ENCODE peak calls at places on chromosomes 4 and X, in ten cellular contexts. Y is fibroblast of pulmonary artery; Q is prostate gland; G is colonic mucosa; V is AG10803; Z is Caco-2; C is mesendoderm; I is effector memory CD4-positive, alpha-beta T cell; B is astrocyte of the spinal cord; F is cardiac fibroblast. T is an unnamed sample.

GRCh38 chrX:4277122-4277521 is 563.7 kb upstream of the PRKX start:
- DNase-seq in Y (no peak), Q (no peak), G (no peak), V (no peak), Z (no peak), C (peak), I (no peak), B (no peak), F (no peak), T (no peak)

GRCh38 chr4:48375651-48376291 is 34.4 kb downstream of the SLAIN2 start:
- DNase-seq in Y (peak), Q (peak), G (peak), V (peak), Z (peak), C (no peak), I (no peak), B (peak), F (peak), T (no peak)

GRCh38 chrX:154322890-154323289 is 27.3 kb downstream of the TKTL1 start:
- DNase-seq in Y (no peak), Q (no peak), G (no peak), V (no peak), Z (no peak), C (no peak), I (no peak), B (no peak), F (no peak), T (no peak)

GRCh38 chr4:48173055-48173991 is 39.3 kb upstream of the TXK start:
- DNase-seq in Y (peak), Q (no peak), G (no peak), V (peak), Z (no peak), C (peak), I (no peak), B (peak), F (peak), T (no peak)

GRCh38 chrX:115679460-115679859 is 118.5 kb downstream of the PLS3 start:
- DNase-seq in Y (peak), Q (no peak), G (no peak), V (peak), Z (no peak), C (peak), I (no peak), B (peak), F (peak), T (no peak)

GRCh38 chr4:906311-907102 is 25.6 kb downstream of the GAK start:
- DNase-seq in Y (no peak), Q (no peak), G (no peak), V (no peak), Z (no peak), C (no peak), I (no peak), B (no peak), F (no peak), T (peak)

GRCh38 chrX:50799531-50799961 is 14.4 kb downstream of the SHROOM4 start:
- DNase-seq in Y (peak), Q (no peak), G (no peak), V (peak), Z (no peak), C (no peak), I (no peak), B (peak), F (peak), T (no peak)

GRCh38 chr4:165716472-165716871 is 156.6 kb upstream of the TLL1 start:
- DNase-seq in Y (no peak), Q (no peak), G (no peak), V (no peak), Z (no peak), C (no peak), I (no peak), B (no peak), F (no peak), T (no peak)

GRCh38 chrX:45815389-45815788 is 614.7 kb upstream of the DIPK2B start:
- DNase-seq in Y (no peak), Q (no peak), G (no peak), V (no peak), Z (no peak), C (peak), I (no peak), B (no peak), F (no peak), T (no peak)

GRCh38 chrX:20913760-20914159 is 460.5 kb upstream of the CNKSR2 start:
- DNase-seq in Y (peak), Q (no peak), G (no peak), V (no peak), Z (peak), C (peak), I (no peak), B (no peak), F (no peak), T (no peak)

GRCh38 chr4:165663411-165663810 is 209.6 kb upstream of the TLL1 start:
- DNase-seq in Y (peak), Q (no peak), G (no peak), V (no peak), Z (no peak), C (no peak), I (no peak), B (peak), F (peak), T (no peak)

GRCh38 chr4:147941373-147941772 is 209.5 kb downstream of the ARHGAP10 start:
- DNase-seq in Y (no peak), Q (no peak), G (no peak), V (no peak), Z (no peak), C (no peak), I (no peak), B (no peak), F (no peak), T (no peak)

GRCh38 chrX:46642145-46642544 is 68.6 kb downstream of the CHST7 start:
- DNase-seq in Y (peak), Q (no peak), G (no peak), V (no peak), Z (no peak), C (peak), I (no peak), B (peak), F (peak), T (no peak)

GRCh38 chr4:179855471-179855870 is 2387.7 kb upstream of the TENM3 start:
- DNase-seq in Y (no peak), Q (no peak), G (no peak), V (no peak), Z (no peak), C (no peak), I (no peak), B (no peak), F (no peak), T (no peak)

GRCh38 chr4:74623041-74623440 is 171.3 kb downstream of the BTC start:
- DNase-seq in Y (peak), Q (no peak), G (peak), V (peak), Z (peak), C (peak), I (no peak), B (no peak), F (peak), T (no peak)

GRCh38 chr4:151784676-151785075 is 23.9 kb upstream of the GATB start:
- DNase-seq in Y (no peak), Q (no peak), G (no peak), V (no peak), Z (no peak), C (no peak), I (no peak), B (no peak), F (no peak), T (no peak)

GRCh38 chr4:13706130-13706529 is 78.6 kb upstream of the BOD1L1 start:
- DNase-seq in Y (no peak), Q (no peak), G (no peak), V (no peak), Z (no peak), C (peak), I (no peak), B (no peak), F (no peak), T (peak)

GRCh38 chr4:75630174-75630931 is at the start of gene CDKL2:
- DNase-seq in Y (peak), Q (peak), G (peak), V (peak), Z (peak), C (peak), I (peak), B (peak), F (peak), T (peak)

GRCh38 chr4:110854021-110854678 is 231.3 kb upstream of the PITX2 start:
- DNase-seq in Y (peak), Q (no peak), G (peak), V (peak), Z (no peak), C (peak), I (no peak), B (peak), F (peak), T (no peak)

GRCh38 chr4:147108409-147108808 is 162.7 kb upstream of the TTC29 start:
- DNase-seq in Y (peak), Q (no peak), G (no peak), V (peak), Z (no peak), C (no peak), I (no peak), B (no peak), F (peak), T (no peak)

GRCh38 chr4:72935462-72935861 is 134.1 kb downstream of the COX18 start:
- DNase-seq in Y (no peak), Q (no peak), G (no peak), V (no peak), Z (no peak), C (no peak), I (no peak), B (no peak), F (no peak), T (no peak)

GRCh38 chr4:141636077-141636770 is at the start of gene IL15:
- DNase-seq in Y (no peak), Q (peak), G (peak), V (no peak), Z (peak), C (peak), I (peak), B (peak), F (peak), T (peak)

GRCh38 chr4:8410641-8411271 is 29.8 kb downstream of the ACOX3 start:
- DNase-seq in Y (peak), Q (peak), G (peak), V (peak), Z (peak), C (peak), I (no peak), B (peak), F (peak), T (peak)

GRCh38 chr4:70559216-70559830 is 32.7 kb upstream of the AMBN start:
- DNase-seq in Y (peak), Q (peak), G (peak), V (peak), Z (peak), C (peak), I (peak), B (peak), F (peak), T (no peak)

GRCh38 chrX:40521868-40522450 is 58.8 kb upstream of the ATP6AP2 start:
- DNase-seq in Y (no peak), Q (no peak), G (no peak), V (no peak), Z (no peak), C (no peak), I (no peak), B (no peak), F (no peak), T (peak)

GRCh38 chrX:18672008-18672407 is at the start of gene RS1:
- DNase-seq in Y (no peak), Q (no peak), G (no peak), V (no peak), Z (no peak), C (no peak), I (no peak), B (no peak), F (no peak), T (no peak)

GRCh38 chr4:56183344-56183959 is 203.8 kb downstream of the AASDH start:
- DNase-seq in Y (no peak), Q (no peak), G (no peak), V (no peak), Z (no peak), C (peak), I (no peak), B (no peak), F (no peak), T (no peak)

GRCh38 chr4:90174622-90175023 is 47.4 kb downstream of the CCSER1 start:
- DNase-seq in Y (no peak), Q (no peak), G (no peak), V (no peak), Z (peak), C (peak), I (no peak), B (no peak), F (no peak), T (no peak)

GRCh38 chr4:164617426-164617825 is 136.5 kb upstream of the SMIM31 start:
- DNase-seq in Y (no peak), Q (no peak), G (no peak), V (no peak), Z (no peak), C (no peak), I (no peak), B (no peak), F (no peak), T (no peak)

GRCh38 chrX:10015711-10016515 is 48.8 kb downstream of the CLDN34 start:
- DNase-seq in Y (peak), Q (peak), G (peak), V (peak), Z (no peak), C (peak), I (no peak), B (no peak), F (peak), T (peak)

GRCh38 chr4:76311896-76312331 is 5.4 kb downstream of the STBD1 start:
- DNase-seq in Y (no peak), Q (no peak), G (no peak), V (no peak), Z (no peak), C (no peak), I (no peak), B (no peak), F (no peak), T (no peak)

GRCh38 chrX:124028177-124028576 is 66.7 kb downstream of the STAG2 start:
- DNase-seq in Y (peak), Q (no peak), G (no peak), V (peak), Z (no peak), C (no peak), I (no peak), B (no peak), F (no peak), T (no peak)

GRCh38 chr4:121155893-121156292 is 8.2 kb downstream of the TNIP3 start:
- DNase-seq in Y (peak), Q (no peak), G (no peak), V (peak), Z (no peak), C (peak), I (no peak), B (peak), F (peak), T (no peak)

GRCh38 chrX:46169808-46170207 is 375.4 kb downstream of the ZNF674 start:
- DNase-seq in Y (no peak), Q (no peak), G (no peak), V (no peak), Z (no peak), C (no peak), I (no peak), B (no peak), F (no peak), T (no peak)

GRCh38 chr4:79049840-79050520 is 110.7 kb upstream of the PAQR3 start:
- DNase-seq in Y (no peak), Q (peak), G (peak), V (no peak), Z (no peak), C (no peak), I (no peak), B (peak), F (no peak), T (peak)
- H3K4me3 ChIP-seq in Y (no peak), Q (no peak), G (peak), V (peak), Z (peak), C (no peak), I (no peak), B (peak), F (no peak), T (no peak)

GRCh38 chr4:16196482-16197393 is 29.5 kb downstream of the TAPT1 start:
- DNase-seq in Y (peak), Q (peak), G (peak), V (peak), Z (no peak), C (peak), I (no peak), B (peak), F (peak), T (no peak)
- H3K4me3 ChIP-seq in Y (peak), Q (no peak), G (no peak), V (peak), Z (no peak), C (no peak), I (no peak), B (peak), F (peak), T (peak)

GRCh38 chr4:3389879-3390840 is 51.6 kb upstream of the HGFAC start:
- DNase-seq in Y (no peak), Q (no peak), G (no peak), V (no peak), Z (no peak), C (peak), I (no peak), B (no peak), F (no peak), T (no peak)

GRCh38 chr4:3389186-3389878 is 52.4 kb upstream of the HGFAC start:
- DNase-seq in Y (no peak), Q (no peak), G (no peak), V (no peak), Z (no peak), C (no peak), I (no peak), B (no peak), F (no peak), T (no peak)

GRCh38 chr4:3387154-3387942 is 54.4 kb upstream of the HGFAC start:
- DNase-seq in Y (no peak), Q (no peak), G (no peak), V (no peak), Z (no peak), C (no peak), I (no peak), B (no peak), F (no peak), T (no peak)

GRCh38 chr4:3387943-3388348 is 53.8 kb upstream of the HGFAC start:
- DNase-seq in Y (peak), Q (peak), G (peak), V (peak), Z (no peak), C (peak), I (no peak), B (peak), F (peak), T (peak)

GRCh38 chr4:3388461-3389185 is 53.1 kb upstream of the HGFAC start:
- DNase-seq in Y (peak), Q (no peak), G (no peak), V (peak), Z (no peak), C (no peak), I (no peak), B (peak), F (peak), T (peak)
- H3K4me3 ChIP-seq in Y (peak), Q (peak), G (no peak), V (peak), Z (no peak), C (no peak), I (no peak), B (peak), F (peak), T (peak)

GRCh38 chr4:158211288-158211687 is 1.0 kb downstream of the TMEM144 start:
- DNase-seq in Y (no peak), Q (no peak), G (peak), V (no peak), Z (peak), C (peak), I (no peak), B (no peak), F (no peak), T (no peak)
- H3K4me3 ChIP-seq in Y (peak), Q (peak), G (peak), V (peak), Z (peak), C (no peak), I (no peak), B (peak), F (no peak), T (peak)

GRCh38 chr4:169225812-169226211 is 44.9 kb downstream of the SH3RF1 start:
- DNase-seq in Y (peak), Q (no peak), G (no peak), V (no peak), Z (no peak), C (no peak), I (no peak), B (peak), F (no peak), T (no peak)
- H3K4me3 ChIP-seq in Y (no peak), Q (no peak), G (no peak), V (no peak), Z (no peak), C (no peak), I (no peak), B (no peak), F (no peak), T (no peak)

T was measured in right cardiac atrium.